ENCODE peak calls at places on chromosomes 12 and 14, in six cellular contexts. K, C, N, M, Y and J are unnamed samples.

GRCh38 chr14:93829839-93830481 is 41.7 kb upstream of the PRIMA1 start:
- DNase-seq in K (no peak), C (no peak), N (no peak), M (no peak), Y (no peak), J (no peak)

GRCh38 chr14:62301076-62301475 is 538.9 kb downstream of the SNAPC1 start:
- DNase-seq in K (no peak), C (no peak), N (no peak), M (no peak), Y (no peak), J (no peak)

GRCh38 chr12:2974560-2974971 is 15.4 kb downstream of the TEAD4 start:
- DNase-seq in K (no peak), C (no peak), N (no peak), M (no peak), Y (no peak), J (no peak)

GRCh38 chr12:59808317-59808910 is 212.6 kb downstream of the SLC16A7 start:
- DNase-seq in K (no peak), C (peak), N (peak), M (peak), Y (peak), J (peak)

GRCh38 chr14:82159624-82160023 is 626.0 kb upstream of the SEL1L start:
- DNase-seq in K (no peak), C (no peak), N (no peak), M (no peak), Y (no peak), J (no peak)

GRCh38 chr14:40252817-40253447 is 820.7 kb upstream of the FBXO33 start:
- DNase-seq in K (no peak), C (no peak), N (no peak), M (no peak), Y (no peak), J (peak)

GRCh38 chr12:116497051-116497529 is 62.1 kb upstream of the MAP1LC3B2 start:
- DNase-seq in K (no peak), C (peak), N (no peak), M (no peak), Y (no peak), J (no peak)

GRCh38 chr12:57491393-57492280 is 3.8 kb downstream of the MARS1 start:
- DNase-seq in K (no peak), C (no peak), N (no peak), M (no peak), Y (no peak), J (no peak)

GRCh38 chr14:71193663-71194062 is 286.4 kb downstream of the PCNX1 start:
- DNase-seq in K (no peak), C (no peak), N (no peak), M (no peak), Y (no peak), J (no peak)

GRCh38 chr14:99389171-99389826 is 91.4 kb downstream of the SETD3 start:
- DNase-seq in K (no peak), C (no peak), N (peak), M (no peak), Y (peak), J (peak)